ENCODE peak calls at places on chromosomes 12 and 14, in five cellular contexts. One of them, this sample, is unnamed.

GRCh38 chr14:30921305-30921704 is 46.9 kb downstream of the COCH start:
- DNase-seq in CD4-positive, alpha-beta T cell: no peak
- DNase-seq in aorta: no peak
- DNase-seq in breast epithelium: no peak
- DNase-seq in PC-3: no peak
- DNase-seq in this sample: no peak

GRCh38 chr14:38124496-38124895 is 83.2 kb upstream of the SSTR1 start:
- DNase-seq in breast epithelium: no peak
- DNase-seq in aorta: no peak
- DNase-seq in CD4-positive, alpha-beta T cell: no peak
- DNase-seq in PC-3: no peak
- DNase-seq in this sample: no peak

GRCh38 chr14:53491256-53491905 is 338.3 kb upstream of the DDHD1 start:
- DNase-seq in aorta: no peak
- DNase-seq in PC-3: peak; percentile 21
- DNase-seq in breast epithelium: no peak
- DNase-seq in CD4-positive, alpha-beta T cell: no peak
- DNase-seq in this sample: no peak

GRCh38 chr12:108304633-108305032 is 34.5 kb downstream of the CMKLR1 start:
- DNase-seq in breast epithelium: no peak
- DNase-seq in aorta: no peak
- DNase-seq in PC-3: no peak
- DNase-seq in CD4-positive, alpha-beta T cell: no peak
- DNase-seq in this sample: no peak

GRCh38 chr14:34052658-34053014 is 101.8 kb upstream of the EGLN3 start:
- DNase-seq in PC-3: peak; percentile 68
- DNase-seq in breast epithelium: no peak
- DNase-seq in aorta: no peak
- DNase-seq in CD4-positive, alpha-beta T cell: no peak
- DNase-seq in this sample: peak; percentile 26

GRCh38 chr12:45122776-45123380 is 72.0 kb upstream of the DBX2 start:
- DNase-seq in aorta: no peak
- DNase-seq in breast epithelium: no peak
- DNase-seq in PC-3: peak; percentile 49
- DNase-seq in CD4-positive, alpha-beta T cell: no peak
- DNase-seq in this sample: no peak

GRCh38 chr14:36513012-36513420 is 7.0 kb downstream of the NKX2-1 start:
- DNase-seq in PC-3: no peak
- DNase-seq in breast epithelium: no peak
- DNase-seq in CD4-positive, alpha-beta T cell: no peak
- DNase-seq in aorta: no peak
- DNase-seq in this sample: no peak

GRCh38 chr14:90510208-90510607 is 113.4 kb downstream of the CALM1 start:
- DNase-seq in aorta: no peak
- DNase-seq in breast epithelium: peak; percentile 93
- DNase-seq in CD4-positive, alpha-beta T cell: no peak
- DNase-seq in PC-3: peak; percentile 10
- DNase-seq in this sample: no peak

GRCh38 chr12:88258396-88258795 is 116.3 kb downstream of the TMTC3 start:
- DNase-seq in aorta: no peak
- DNase-seq in breast epithelium: no peak
- DNase-seq in PC-3: no peak
- DNase-seq in CD4-positive, alpha-beta T cell: no peak
- DNase-seq in this sample: no peak

GRCh38 chr14:39492267-39492666 is 60.0 kb upstream of the FBXO33 start:
- DNase-seq in aorta: no peak
- DNase-seq in PC-3: peak; percentile 54
- DNase-seq in breast epithelium: no peak
- DNase-seq in CD4-positive, alpha-beta T cell: no peak
- DNase-seq in this sample: no peak

GRCh38 chr12:4985820-4986219 is 57.9 kb upstream of the KCNA5 start:
- DNase-seq in aorta: no peak
- DNase-seq in PC-3: no peak
- DNase-seq in CD4-positive, alpha-beta T cell: no peak
- DNase-seq in breast epithelium: no peak
- DNase-seq in this sample: no peak

GRCh38 chr12:4991373-4991772 is 52.3 kb upstream of the KCNA5 start:
- DNase-seq in breast epithelium: no peak
- DNase-seq in CD4-positive, alpha-beta T cell: no peak
- DNase-seq in PC-3: no peak
- DNase-seq in aorta: no peak
- DNase-seq in this sample: no peak

GRCh38 chr12:4984971-4985370 is 58.7 kb upstream of the KCNA5 start:
- DNase-seq in breast epithelium: no peak
- DNase-seq in CD4-positive, alpha-beta T cell: no peak
- DNase-seq in aorta: no peak
- DNase-seq in PC-3: no peak
- DNase-seq in this sample: no peak

GRCh38 chr12:4984344-4984743 is 59.3 kb upstream of the KCNA5 start:
- DNase-seq in breast epithelium: no peak
- DNase-seq in PC-3: no peak
- DNase-seq in CD4-positive, alpha-beta T cell: no peak
- DNase-seq in aorta: no peak
- DNase-seq in this sample: no peak

DNA sequence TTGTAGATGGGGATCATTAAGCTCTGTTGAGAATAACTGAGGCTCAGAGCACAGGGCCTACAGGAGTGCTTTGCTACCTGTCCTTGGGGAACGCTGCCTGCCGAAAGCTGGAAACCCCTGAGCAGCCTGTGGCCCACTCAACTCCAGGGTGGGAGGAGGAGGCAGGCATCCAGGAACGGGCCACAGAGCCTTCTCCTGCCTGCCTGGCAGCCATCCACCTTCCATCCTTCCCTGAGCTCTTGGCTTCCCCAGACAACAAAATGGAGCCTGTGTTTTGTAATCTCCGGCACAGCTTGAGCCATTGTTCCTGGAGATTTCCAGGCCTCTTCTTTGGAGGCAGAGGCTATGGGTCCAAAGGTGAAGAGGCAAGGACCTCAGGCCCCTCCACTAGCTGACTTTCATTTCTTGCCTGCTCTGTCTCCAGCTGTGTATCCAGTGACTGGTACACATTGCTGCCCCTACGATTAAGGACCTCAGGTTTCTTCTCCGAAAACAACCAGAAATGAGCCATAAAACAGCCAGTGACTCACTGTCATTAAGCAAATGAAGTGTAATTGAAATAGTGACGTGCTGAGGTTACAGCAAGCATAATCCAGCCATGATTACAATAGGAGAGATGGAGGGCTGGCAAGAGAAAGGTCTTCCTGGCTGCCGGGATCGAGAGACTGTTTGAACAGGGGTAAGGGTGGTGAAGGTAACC is 56.5 kb upstream of the KCNA5 start:
- DNase-seq in PC-3: no peak
- DNase-seq in breast epithelium: no peak
- DNase-seq in CD4-positive, alpha-beta T cell: no peak
- DNase-seq in aorta: no peak
- DNase-seq in this sample: no peak
- H3K27ac ChIP-seq in PC-3: no peak overlapping the region
- H3K27ac ChIP-seq in breast epithelium: no peak overlapping the region
- H3K27ac ChIP-seq in CD4-positive, alpha-beta T cell: no peak overlapping the region
- H3K27ac ChIP-seq in aorta: no peak overlapping the region
- H3K27ac ChIP-seq in this sample: no peak overlapping the region

DNA sequence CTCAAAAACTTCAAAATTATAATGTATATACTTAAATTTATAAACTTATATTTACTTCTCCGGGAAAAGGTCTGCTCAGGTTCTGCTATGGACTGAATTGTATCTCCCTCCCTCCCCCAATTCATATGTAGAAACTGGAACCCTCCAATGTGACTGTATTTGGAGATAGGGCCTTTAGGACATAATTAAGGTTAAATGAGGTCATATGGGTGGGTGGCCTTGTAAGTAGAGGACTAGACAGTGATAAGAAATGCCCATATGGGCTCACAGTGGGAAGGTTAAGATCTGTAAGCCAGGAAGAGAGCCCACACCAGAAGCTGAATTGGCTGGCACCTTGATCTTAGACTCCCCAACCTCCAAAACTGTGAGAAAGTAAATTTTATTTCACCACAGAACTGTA is 84.5 kb downstream of the TAOK3 start:
- DNase-seq in CD4-positive, alpha-beta T cell: no peak
- DNase-seq in PC-3: no peak
- DNase-seq in aorta: no peak
- DNase-seq in breast epithelium: no peak
- DNase-seq in this sample: no peak
- H3K27ac ChIP-seq in CD4-positive, alpha-beta T cell: no peak overlapping the region
- H3K27ac ChIP-seq in PC-3: no peak overlapping the region
- H3K27ac ChIP-seq in aorta: no peak overlapping the region
- H3K27ac ChIP-seq in breast epithelium: no peak overlapping the region
- H3K27ac ChIP-seq in this sample: no peak overlapping the region

DNA sequence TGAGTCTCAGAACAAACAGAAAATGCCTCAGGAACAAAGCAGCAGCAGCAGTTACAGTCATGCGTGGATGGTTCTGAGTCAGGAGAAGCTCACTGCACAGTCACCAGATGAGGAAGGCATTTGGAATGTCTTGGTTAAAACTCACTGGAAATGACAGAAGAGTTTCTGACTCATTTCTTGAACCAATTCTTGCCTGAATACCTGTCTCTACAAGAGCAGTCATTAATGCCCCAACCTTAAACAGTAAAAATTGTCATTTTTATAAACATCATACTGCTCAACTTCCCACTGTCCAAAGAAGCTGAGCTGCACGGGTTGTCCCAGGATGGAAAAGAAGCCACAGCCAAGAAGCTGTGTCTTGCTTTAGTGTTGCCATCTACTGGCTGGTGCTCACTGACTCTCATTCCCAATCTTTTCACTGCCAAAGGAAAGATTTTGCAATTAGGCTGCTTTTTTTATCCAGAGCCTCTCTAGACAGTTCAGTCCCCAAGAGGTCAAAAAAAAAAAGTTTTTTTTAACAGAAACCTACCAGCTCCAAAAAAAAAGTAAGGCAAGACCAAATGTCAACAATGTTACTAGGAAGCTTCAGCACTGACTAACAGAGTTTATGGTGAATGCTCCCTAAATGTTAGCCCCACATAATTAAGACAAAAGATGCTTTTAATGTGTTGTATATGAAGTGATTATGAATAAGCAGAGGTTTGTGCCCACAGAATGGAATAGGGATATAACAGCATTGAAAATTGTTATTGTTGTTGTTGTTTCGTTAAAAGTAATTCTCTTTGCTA is 40.4 kb downstream of the KICS2 start:
- DNase-seq in breast epithelium: peak; percentile 44
- DNase-seq in aorta: no peak
- DNase-seq in PC-3: peak; percentile 99
- DNase-seq in CD4-positive, alpha-beta T cell: no peak
- DNase-seq in this sample: peak; percentile 52
- H3K27ac ChIP-seq in breast epithelium: peak overlapping the region; percentile 65
- H3K27ac ChIP-seq in aorta: peak overlapping the region; percentile 91
- H3K27ac ChIP-seq in PC-3: peak overlapping the region; percentile 99
- H3K27ac ChIP-seq in CD4-positive, alpha-beta T cell: no peak overlapping the region
- H3K27ac ChIP-seq in this sample: peak overlapping the region; percentile 43

GRCh38 chr12:53413485-53414215 is 10.0 kb upstream of the AMHR2 start:
- DNase-seq in PC-3: no peak
- DNase-seq in aorta: no peak
- DNase-seq in breast epithelium: no peak
- DNase-seq in CD4-positive, alpha-beta T cell: no peak
- DNase-seq in this sample: peak; percentile 12
- H3K27ac ChIP-seq in PC-3: no peak overlapping the region
- H3K27ac ChIP-seq in aorta: no peak overlapping the region
- H3K27ac ChIP-seq in breast epithelium: no peak overlapping the region
- H3K27ac ChIP-seq in CD4-positive, alpha-beta T cell: no peak overlapping the region
- H3K27ac ChIP-seq in this sample: no peak overlapping the region

GRCh38 chr12:52058631-52059324 is 7.5 kb downstream of the NR4A1 start:
- DNase-seq in PC-3: no peak
- DNase-seq in CD4-positive, alpha-beta T cell: no peak
- DNase-seq in aorta: peak; percentile 87
- DNase-seq in breast epithelium: no peak
- DNase-seq in this sample: no peak

GRCh38 chr12:52060498-52061177 is 9.1 kb upstream of the ATG101 start:
- DNase-seq in CD4-positive, alpha-beta T cell: no peak
- DNase-seq in PC-3: no peak
- DNase-seq in breast epithelium: no peak
- DNase-seq in aorta: peak; percentile 89
- DNase-seq in this sample: no peak

GRCh38 chr12:52057958-52058576 is 6.8 kb downstream of the NR4A1 start:
- DNase-seq in aorta: no peak
- DNase-seq in CD4-positive, alpha-beta T cell: no peak
- DNase-seq in breast epithelium: no peak
- DNase-seq in PC-3: no peak
- DNase-seq in this sample: no peak

GRCh38 chr12:52061470-52062166 is 8.2 kb upstream of the ATG101 start:
- DNase-seq in CD4-positive, alpha-beta T cell: no peak
- DNase-seq in PC-3: no peak
- DNase-seq in aorta: no peak
- DNase-seq in breast epithelium: no peak
- DNase-seq in this sample: no peak

GRCh38 chr12:52059582-52060497 is 8.6 kb downstream of the NR4A1 start:
- DNase-seq in CD4-positive, alpha-beta T cell: no peak
- DNase-seq in PC-3: no peak
- DNase-seq in aorta: peak; percentile 78
- DNase-seq in breast epithelium: no peak
- DNase-seq in this sample: no peak
- H3K27ac ChIP-seq in CD4-positive, alpha-beta T cell: no peak overlapping the region
- H3K27ac ChIP-seq in PC-3: no peak overlapping the region
- H3K27ac ChIP-seq in aorta: no peak overlapping the region
- H3K27ac ChIP-seq in breast epithelium: no peak overlapping the region
- H3K27ac ChIP-seq in this sample: no peak overlapping the region

GRCh38 chr14:64394973-64395633 is 7.0 kb downstream of the MTHFD1 start:
- DNase-seq in PC-3: no peak
- DNase-seq in CD4-positive, alpha-beta T cell: no peak
- DNase-seq in aorta: no peak
- DNase-seq in breast epithelium: no peak
- DNase-seq in this sample: no peak

GRCh38 chr14:64405295-64405694 is 17.1 kb downstream of the MTHFD1 start:
- DNase-seq in PC-3: no peak
- DNase-seq in CD4-positive, alpha-beta T cell: no peak
- DNase-seq in aorta: no peak
- DNase-seq in breast epithelium: no peak
- DNase-seq in this sample: no peak

GRCh38 chr14:64401923-64402322 is 13.8 kb downstream of the MTHFD1 start:
- DNase-seq in CD4-positive, alpha-beta T cell: no peak
- DNase-seq in aorta: no peak
- DNase-seq in breast epithelium: no peak
- DNase-seq in PC-3: no peak
- DNase-seq in this sample: no peak

GRCh38 chr14:64400829-64401459 is 12.8 kb downstream of the MTHFD1 start:
- DNase-seq in PC-3: no peak
- DNase-seq in breast epithelium: no peak
- DNase-seq in CD4-positive, alpha-beta T cell: no peak
- DNase-seq in aorta: no peak
- DNase-seq in this sample: no peak
- H3K27ac ChIP-seq in PC-3: no peak overlapping the region
- H3K27ac ChIP-seq in breast epithelium: no peak overlapping the region
- H3K27ac ChIP-seq in CD4-positive, alpha-beta T cell: no peak overlapping the region
- H3K27ac ChIP-seq in aorta: no peak overlapping the region
- H3K27ac ChIP-seq in this sample: no peak overlapping the region

DNA sequence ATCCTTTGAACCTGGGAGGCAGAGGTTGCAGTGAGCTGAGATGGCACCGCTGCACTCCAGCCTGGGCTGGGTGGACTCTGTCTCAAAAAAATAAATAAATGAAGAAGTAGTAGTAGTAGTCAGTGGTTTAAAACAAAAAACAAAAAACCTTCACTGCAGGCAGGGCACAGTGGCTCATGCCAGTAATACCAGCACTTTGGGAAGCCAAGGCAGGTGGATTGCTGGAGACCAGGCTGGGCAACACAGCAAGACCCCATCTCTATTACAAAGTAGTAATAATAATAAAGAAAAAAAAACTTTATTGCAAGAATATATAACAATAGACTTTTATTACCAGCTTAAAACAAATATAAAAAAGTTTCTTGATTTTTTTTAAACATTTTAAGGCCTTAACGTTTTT is 13.8 kb upstream of the NEK9 start:
- DNase-seq in PC-3: no peak
- DNase-seq in breast epithelium: no peak
- DNase-seq in CD4-positive, alpha-beta T cell: no peak
- DNase-seq in aorta: no peak
- DNase-seq in this sample: no peak
- H3K27ac ChIP-seq in PC-3: no peak overlapping the region
- H3K27ac ChIP-seq in breast epithelium: no peak overlapping the region
- H3K27ac ChIP-seq in CD4-positive, alpha-beta T cell: no peak overlapping the region
- H3K27ac ChIP-seq in aorta: no peak overlapping the region
- H3K27ac ChIP-seq in this sample: no peak overlapping the region